ENCODE peak calls at places on chromosomes 4 and X, in nine cellular contexts. K is spleen; W is cardiac muscle cell; J is MCF 10A; Q is OCI-LY7; I is lung; H is mucosa of descending colon; U is CD4-positive, alpha-beta T cell; O is endothelial cell. B is an unnamed sample.

GRCh38 chr4:104979083-104979760 is 167.5 kb upstream of the TET2 start:
- DNase-seq in K (no peak), W (no peak), J (no peak), Q (no peak), I (no peak), H (no peak), U (no peak), O (no peak), B (no peak)

GRCh38 chrX:9670136-9670905 is 95.3 kb downstream of the GPR143 start:
- DNase-seq in K (no peak), W (peak; percentile 63), J (no peak), Q (no peak), I (no peak), H (no peak), U (no peak), O (no peak), B (no peak)

GRCh38 chr4:88447339-88447738 is 9.6 kb upstream of the HERC5 start:
- DNase-seq in K (no peak), W (no peak), J (no peak), Q (no peak), I (no peak), H (no peak), U (no peak), O (no peak), B (no peak)

GRCh38 chr4:53463340-53463739 is 85.9 kb downstream of the FIP1L1 start:
- DNase-seq in K (no peak), W (no peak), J (no peak), Q (no peak), I (no peak), H (no peak), U (no peak), O (no peak), B (no peak)

GRCh38 chrX:142089193-142089592 is 115.9 kb downstream of the MAGEC2 start:
- DNase-seq in K (no peak), W (peak; percentile 41), J (peak; percentile 54), Q (no peak), I (no peak), H (no peak), U (no peak), O (no peak), B (no peak)

GRCh38 chrX:72158773-72159172 is 22.8 kb upstream of the PIN4 start:
- DNase-seq in K (no peak), W (no peak), J (no peak), Q (no peak), I (no peak), H (no peak), U (no peak), O (no peak), B (no peak)

GRCh38 chrX:17046478-17047097 is 100.1 kb downstream of the REPS2 start:
- DNase-seq in K (no peak), W (peak; percentile 81), J (peak; percentile 80), Q (peak; percentile 71), I (peak; percentile 59), H (peak; percentile 83), U (peak; percentile 4), O (peak; percentile 59), B (peak; percentile 65)

GRCh38 chrX:11010476-11010875 is 100.7 kb upstream of the HCCS start:
- DNase-seq in K (no peak), W (no peak), J (peak; percentile 8), Q (no peak), I (no peak), H (no peak), U (no peak), O (no peak), B (no peak)

GRCh38 chrX:104370089-104370488 is 115.4 kb upstream of the ESX1 start:
- DNase-seq in K (no peak), W (peak; percentile 14), J (peak; percentile 46), Q (no peak), I (no peak), H (peak; percentile 23), U (no peak), O (peak; percentile 3), B (no peak)

DNA sequence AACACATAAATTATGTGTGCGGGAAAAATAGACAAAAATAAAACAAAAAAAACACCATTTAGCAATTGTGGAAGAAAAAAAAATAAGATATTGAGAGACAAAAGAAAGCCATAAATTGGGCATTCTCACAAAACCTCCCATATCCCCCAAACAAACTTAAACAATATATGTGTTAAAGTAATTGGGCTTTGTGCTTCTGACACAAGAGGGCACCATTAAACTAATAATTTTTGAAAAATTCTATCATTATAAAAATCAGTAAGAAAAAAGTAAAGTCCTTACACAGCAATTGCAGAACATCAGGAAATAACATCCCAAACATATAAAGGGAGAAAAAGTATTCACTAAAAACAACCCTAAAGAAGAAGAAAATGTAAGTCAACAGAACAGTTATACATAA is 880.7 kb downstream of the TECRL start:
- DNase-seq in K (no peak), W (no peak), J (peak; percentile 20), Q (no peak), I (no peak), H (no peak), U (no peak), O (no peak), B (no peak)
- TF ChIP-seq CTCF in K (no peak), W (no peak), J (peak; percentile 44), Q (peak; percentile 40), I (no peak), H (no peak), U (no peak), O (no peak), B (no peak)

GRCh38 chrX:54821310-54821709 is 13.8 kb downstream of the MAGED2 start:
- DNase-seq in K (no peak), W (no peak), J (no peak), Q (no peak), I (no peak), H (no peak), U (no peak), O (no peak), B (no peak)
- TF ChIP-seq CTCF in K (no peak), W (no peak), J (no peak), Q (no peak), I (no peak), H (no peak), U (no peak), O (no peak), B (no peak)

DNA sequence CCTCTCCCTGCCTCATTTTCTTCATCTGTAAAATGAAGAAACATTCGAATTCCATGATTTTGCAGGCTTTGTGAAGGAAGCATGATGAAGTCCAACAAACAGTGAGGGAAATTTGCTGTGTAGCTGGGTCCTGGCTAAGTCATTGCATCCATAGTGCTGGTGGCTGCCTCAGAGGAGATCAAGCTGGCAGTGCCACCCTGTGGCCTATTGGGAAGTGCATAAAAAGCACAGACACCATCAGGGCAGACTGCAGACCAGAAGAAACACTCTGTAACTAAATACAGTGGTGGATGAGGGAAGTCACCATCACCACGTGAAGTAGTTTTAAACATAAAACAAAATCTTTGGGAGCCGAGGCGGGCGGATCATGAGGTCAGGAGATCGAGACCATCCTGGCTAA is 40.7 kb upstream of the DDX3X start:
- DNase-seq in K (no peak), W (no peak), J (peak; percentile 33), Q (peak; percentile 36), I (no peak), H (peak; percentile 19), U (no peak), O (no peak), B (peak; percentile 38)
- TF ChIP-seq CTCF in K (no peak), W (no peak), J (no peak), Q (peak; percentile 51), I (no peak), H (no peak), U (no peak), O (no peak), B (peak; percentile 21)

GRCh38 chr4:120920666-120921065 is 1.9 kb downstream of the PRDM5 start:
- DNase-seq in K (no peak), W (no peak), J (no peak), Q (no peak), I (no peak), H (no peak), U (no peak), O (no peak), B (no peak)

GRCh38 chr4:120918788-120919187 is 3.7 kb downstream of the PRDM5 start:
- DNase-seq in K (no peak), W (peak; percentile 33), J (no peak), Q (no peak), I (no peak), H (peak; percentile 21), U (no peak), O (no peak), B (no peak)

GRCh38 chr4:120921456-120922389 is 803 bp downstream of the PRDM5 start:
- DNase-seq in K (peak; percentile 86), W (peak; percentile 83), J (peak; percentile 68), Q (no peak), I (peak; percentile 76), H (peak; percentile 74), U (no peak), O (peak; percentile 66), B (peak; percentile 55)

GRCh38 chr4:120918092-120918491 is 4.4 kb downstream of the PRDM5 start:
- DNase-seq in K (no peak), W (no peak), J (no peak), Q (no peak), I (no peak), H (no peak), U (no peak), O (no peak), B (no peak)

DNA sequence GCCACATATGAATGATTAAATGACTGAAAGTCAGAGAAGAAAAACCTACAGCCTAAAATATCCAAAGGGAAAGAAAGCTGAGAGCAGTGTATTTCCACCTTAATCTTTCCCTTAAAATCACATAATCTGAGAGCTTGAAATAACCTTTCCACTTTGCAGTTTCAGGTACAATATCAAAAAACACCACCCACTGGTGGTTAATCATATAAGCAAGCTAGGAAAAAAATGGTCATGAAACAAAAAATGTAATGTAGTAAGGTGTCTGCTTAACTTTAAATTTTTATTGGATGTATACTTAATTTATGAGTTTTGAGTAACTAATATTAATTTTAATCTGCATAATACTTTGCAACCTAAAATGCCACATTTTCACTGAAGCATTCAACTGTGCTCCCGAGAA is 3.2 kb downstream of the PRDM5 start:
- DNase-seq in K (no peak), W (no peak), J (no peak), Q (peak; percentile 15), I (no peak), H (no peak), U (no peak), O (no peak), B (no peak)
- TF ChIP-seq CTCF in K (no peak), W (peak; percentile 15), J (peak; percentile 4), Q (peak; percentile 69), I (no peak), H (no peak), U (no peak), O (no peak), B (no peak)

B was measured in activated CD8-positive, alpha-beta T cell treated with anti-CD3 and anti-CD28 coated beads for 36 hours.